ENCODE peak calls at places on chromosomes 4 and X, in five cellular contexts. One of them, this sample, is unnamed.

GRCh38 chr4:32172086-32172485 is 1451.9 kb downstream of the PCDH7 start:
- DNase-seq in activated CD4-positive, alpha-beta T cell treated with anti-CD3 and anti-CD28 coated beads, Interleukin-2, amount 50 U/mL, for 4 hours: no peak
- DNase-seq in substantia nigra: no peak
- DNase-seq in NCI-H1694 treated with DMSO at 0.1 percent for 48 hours: no peak
- DNase-seq in NCI-H345: no peak
- DNase-seq in this sample: no peak

GRCh38 chr4:168522371-168522770 is 25.5 kb downstream of the PALLD start:
- DNase-seq in NCI-H1694 treated with DMSO at 0.1 percent for 48 hours: no peak
- DNase-seq in activated CD4-positive, alpha-beta T cell treated with anti-CD3 and anti-CD28 coated beads, Interleukin-2, amount 50 U/mL, for 4 hours: no peak
- DNase-seq in substantia nigra: no peak
- DNase-seq in NCI-H345: no peak
- DNase-seq in this sample: no peak

GRCh38 chrX:154487518-154488290 is 1.3 kb upstream of the UBL4A start:
- DNase-seq in NCI-H345: no peak
- DNase-seq in NCI-H1694 treated with DMSO at 0.1 percent for 48 hours: no peak
- DNase-seq in substantia nigra: no peak
- DNase-seq in activated CD4-positive, alpha-beta T cell treated with anti-CD3 and anti-CD28 coated beads, Interleukin-2, amount 50 U/mL, for 4 hours: no peak
- DNase-seq in this sample: no peak

GRCh38 chr4:10002278-10002677 is 19.0 kb downstream of the SLC2A9 start:
- DNase-seq in activated CD4-positive, alpha-beta T cell treated with anti-CD3 and anti-CD28 coated beads, Interleukin-2, amount 50 U/mL, for 4 hours: no peak
- DNase-seq in NCI-H345: no peak
- DNase-seq in substantia nigra: no peak
- DNase-seq in NCI-H1694 treated with DMSO at 0.1 percent for 48 hours: no peak
- DNase-seq in this sample: no peak

GRCh38 chr4:106021737-106022410 is 126.6 kb downstream of the NPNT start:
- DNase-seq in activated CD4-positive, alpha-beta T cell treated with anti-CD3 and anti-CD28 coated beads, Interleukin-2, amount 50 U/mL, for 4 hours: no peak
- DNase-seq in NCI-H345: no peak
- DNase-seq in substantia nigra: no peak
- DNase-seq in NCI-H1694 treated with DMSO at 0.1 percent for 48 hours: no peak
- DNase-seq in this sample: no peak

GRCh38 chrX:130680164-130681035 is 222.6 kb downstream of the ENOX2 start:
- DNase-seq in NCI-H345: peak; percentile 18
- DNase-seq in activated CD4-positive, alpha-beta T cell treated with anti-CD3 and anti-CD28 coated beads, Interleukin-2, amount 50 U/mL, for 4 hours: no peak
- DNase-seq in substantia nigra: no peak
- DNase-seq in NCI-H1694 treated with DMSO at 0.1 percent for 48 hours: no peak
- DNase-seq in this sample: no peak

GRCh38 chr4:57114973-57115372 is 4.8 kb upstream of the IGFBP7 start:
- DNase-seq in NCI-H1694 treated with DMSO at 0.1 percent for 48 hours: no peak
- DNase-seq in activated CD4-positive, alpha-beta T cell treated with anti-CD3 and anti-CD28 coated beads, Interleukin-2, amount 50 U/mL, for 4 hours: no peak
- DNase-seq in substantia nigra: no peak
- DNase-seq in NCI-H345: no peak
- DNase-seq in this sample: no peak

GRCh38 chr4:183250831-183251230 is 69.2 kb downstream of the CLDN22 start:
- DNase-seq in activated CD4-positive, alpha-beta T cell treated with anti-CD3 and anti-CD28 coated beads, Interleukin-2, amount 50 U/mL, for 4 hours: no peak
- DNase-seq in substantia nigra: no peak
- DNase-seq in NCI-H345: no peak
- DNase-seq in NCI-H1694 treated with DMSO at 0.1 percent for 48 hours: no peak
- DNase-seq in this sample: no peak

GRCh38 chr4:48079972-48080391 is 54.1 kb downstream of the TXK start:
- DNase-seq in activated CD4-positive, alpha-beta T cell treated with anti-CD3 and anti-CD28 coated beads, Interleukin-2, amount 50 U/mL, for 4 hours: no peak
- DNase-seq in NCI-H345: no peak
- DNase-seq in substantia nigra: no peak
- DNase-seq in NCI-H1694 treated with DMSO at 0.1 percent for 48 hours: no peak
- DNase-seq in this sample: no peak

GRCh38 chr4:184599492-184600135 is 49.6 kb downstream of the CASP3 start:
- DNase-seq in activated CD4-positive, alpha-beta T cell treated with anti-CD3 and anti-CD28 coated beads, Interleukin-2, amount 50 U/mL, for 4 hours: no peak
- DNase-seq in substantia nigra: no peak
- DNase-seq in NCI-H1694 treated with DMSO at 0.1 percent for 48 hours: no peak
- DNase-seq in NCI-H345: no peak
- DNase-seq in this sample: no peak

GRCh38 chr4:140296871-140297570 is 76.4 kb upstream of the SCOC start:
- DNase-seq in substantia nigra: no peak
- DNase-seq in activated CD4-positive, alpha-beta T cell treated with anti-CD3 and anti-CD28 coated beads, Interleukin-2, amount 50 U/mL, for 4 hours: no peak
- DNase-seq in NCI-H345: peak; percentile 50
- DNase-seq in NCI-H1694 treated with DMSO at 0.1 percent for 48 hours: no peak
- DNase-seq in this sample: no peak

GRCh38 chr4:141425124-141425523 is 204.4 kb downstream of the ZNF330 start:
- DNase-seq in NCI-H345: no peak
- DNase-seq in substantia nigra: no peak
- DNase-seq in NCI-H1694 treated with DMSO at 0.1 percent for 48 hours: no peak
- DNase-seq in activated CD4-positive, alpha-beta T cell treated with anti-CD3 and anti-CD28 coated beads, Interleukin-2, amount 50 U/mL, for 4 hours: no peak
- DNase-seq in this sample: no peak